ENCODE peak calls at places on chromosomes 12 and 14, in eight cellular contexts. D, P, A, E, H, U, M and N are unnamed samples.

GRCh38 chr14:65228436-65228835 is 126.1 kb upstream of the MAX start:
- DNase-seq in D (no peak), P (no peak), A (no peak), E (no peak), H (no peak), U (no peak), M (no peak), N (no peak)

GRCh38 chr12:3042394-3042793 is 34.8 kb upstream of the TSPAN9 start:
- DNase-seq in D (no peak), P (peak), A (no peak), E (no peak), H (peak), U (no peak), M (peak), N (no peak)

GRCh38 chr12:85369365-85370154 is 89.5 kb downstream of the ALX1 start:
- DNase-seq in D (no peak), P (no peak), A (peak), E (no peak), H (no peak), U (no peak), M (no peak), N (no peak)

GRCh38 chr12:10101648-10102220 is 2.9 kb upstream of the CLEC1A start:
- DNase-seq in D (no peak), P (no peak), A (no peak), E (no peak), H (no peak), U (no peak), M (no peak), N (no peak)

GRCh38 chr12:110901401-110901800 is 19.0 kb downstream of the MYL2 start:
- DNase-seq in D (no peak), P (no peak), A (no peak), E (no peak), H (no peak), U (no peak), M (no peak), N (no peak)

GRCh38 chr14:89681086-89682018 is 264.3 kb upstream of the FOXN3 start:
- DNase-seq in D (no peak), P (no peak), A (no peak), E (no peak), H (no peak), U (no peak), M (no peak), N (no peak)

GRCh38 chr14:54848910-54849309 is 53.7 kb downstream of the GCH1 start:
- DNase-seq in D (no peak), P (no peak), A (no peak), E (no peak), H (no peak), U (no peak), M (no peak), N (no peak)

GRCh38 chr12:9064201-9064814 is 51.4 kb downstream of the A2M start:
- DNase-seq in D (peak), P (peak), A (peak), E (peak), H (peak), U (no peak), M (no peak), N (no peak)

GRCh38 chr12:131421506-131422184 is 289.2 kb upstream of the SFSWAP start:
- DNase-seq in D (no peak), P (no peak), A (no peak), E (no peak), H (no peak), U (no peak), M (no peak), N (no peak)

GRCh38 chr14:65312859-65313258 is 99.7 kb upstream of the FUT8 start:
- DNase-seq in D (no peak), P (no peak), A (no peak), E (no peak), H (peak), U (no peak), M (no peak), N (no peak)

GRCh38 chr12:10873374-10873773 is 10.7 kb downstream of the PRH1 start:
- DNase-seq in D (no peak), P (no peak), A (peak), E (no peak), H (no peak), U (no peak), M (no peak), N (no peak)

GRCh38 chr12:130137141-130138018 is 24.9 kb upstream of the FZD10 start:
- DNase-seq in D (no peak), P (peak), A (no peak), E (no peak), H (peak), U (no peak), M (no peak), N (no peak)

GRCh38 chr12:116370886-116371580 is 93.5 kb upstream of the MED13L start:
- DNase-seq in D (no peak), P (no peak), A (peak), E (no peak), H (no peak), U (no peak), M (no peak), N (no peak)

GRCh38 chr12:2739069-2739468 is 55.7 kb upstream of the FKBP4 start:
- DNase-seq in D (no peak), P (no peak), A (no peak), E (no peak), H (no peak), U (no peak), M (no peak), N (no peak)

GRCh38 chr14:88993946-88994345 is 169.5 kb downstream of the TTC8 start:
- DNase-seq in D (no peak), P (no peak), A (peak), E (no peak), H (no peak), U (no peak), M (no peak), N (no peak)

GRCh38 chr12:132506730-132507538 is 17.0 kb downstream of the FBRSL1 start:
- DNase-seq in D (peak), P (peak), A (peak), E (no peak), H (no peak), U (peak), M (no peak), N (peak)

GRCh38 chr12:13570005-13570694 is 373.6 kb downstream of the EMP1 start:
- DNase-seq in D (no peak), P (no peak), A (peak), E (no peak), H (no peak), U (no peak), M (no peak), N (no peak)

GRCh38 chr12:11716794-11717532 is 67.5 kb downstream of the ETV6 start:
- DNase-seq in D (no peak), P (no peak), A (no peak), E (no peak), H (no peak), U (no peak), M (no peak), N (no peak)

GRCh38 chr12:112188130-112188830 is 62.9 kb downstream of the TRAFD1 start:
- DNase-seq in D (no peak), P (no peak), A (no peak), E (no peak), H (no peak), U (no peak), M (no peak), N (no peak)

GRCh38 chr14:96629082-96629481 is 126.9 kb downstream of the PAPOLA start:
- DNase-seq in D (no peak), P (no peak), A (no peak), E (peak), H (no peak), U (no peak), M (no peak), N (no peak)

GRCh38 chr12:57048423-57048822 is 1.5 kb downstream of the MYO1A start:
- DNase-seq in D (no peak), P (no peak), A (no peak), E (no peak), H (no peak), U (no peak), M (no peak), N (no peak)

GRCh38 chr12:59283012-59283411 is 312.8 kb upstream of the SLC16A7 start:
- DNase-seq in D (no peak), P (no peak), A (peak), E (no peak), H (peak), U (no peak), M (no peak), N (no peak)

GRCh38 chr12:1488908-1489381 is 105.4 kb downstream of the FBXL14 start:
- DNase-seq in D (no peak), P (no peak), A (peak), E (no peak), H (no peak), U (no peak), M (no peak), N (no peak)

GRCh38 chr12:14278294-14278953 is 87.1 kb upstream of the ATF7IP start:
- DNase-seq in D (no peak), P (no peak), A (no peak), E (no peak), H (no peak), U (no peak), M (no peak), N (no peak)

GRCh38 chr14:92704036-92704804 is 44.2 kb downstream of the LGMN start:
- DNase-seq in D (no peak), P (peak), A (no peak), E (no peak), H (no peak), U (no peak), M (no peak), N (no peak)

GRCh38 chr12:27644446-27644845 is 51.8 kb upstream of the REP15 start:
- DNase-seq in D (no peak), P (no peak), A (peak), E (no peak), H (no peak), U (no peak), M (no peak), N (peak)

GRCh38 chr12:56581418-56582145 is 48.5 kb downstream of the BAZ2A start:
- DNase-seq in D (no peak), P (no peak), A (peak), E (no peak), H (no peak), U (no peak), M (no peak), N (no peak)

GRCh38 chr14:96038920-96039632 is at the start of gene C14orf132:
- DNase-seq in D (peak), P (peak), A (peak), E (peak), H (peak), U (no peak), M (no peak), N (no peak)

GRCh38 chr14:22653012-22653621 is 9.0 kb upstream of the OR6J1 start:
- DNase-seq in D (peak), P (peak), A (peak), E (peak), H (peak), U (peak), M (no peak), N (peak)

GRCh38 chr14:104317975-104318557 is 179.7 kb downstream of the KIF26A start:
- DNase-seq in D (no peak), P (no peak), A (no peak), E (peak), H (no peak), U (no peak), M (no peak), N (no peak)

GRCh38 chr14:73463411-73463810 is 5.1 kb upstream of the NUMB start:
- DNase-seq in D (no peak), P (peak), A (peak), E (no peak), H (no peak), U (peak), M (no peak), N (peak)

GRCh38 chr12:110466791-110467190 is 1.3 kb downstream of the GPN3 start:
- DNase-seq in D (no peak), P (no peak), A (no peak), E (no peak), H (no peak), U (no peak), M (no peak), N (no peak)

GRCh38 chr14:98953544-98954346 is 318.3 kb downstream of the BCL11B start:
- DNase-seq in D (no peak), P (peak), A (no peak), E (no peak), H (no peak), U (no peak), M (peak), N (peak)

GRCh38 chr14:55850803-55851202 is 267.4 kb upstream of the PELI2 start:
- DNase-seq in D (no peak), P (no peak), A (peak), E (no peak), H (no peak), U (no peak), M (no peak), N (peak)

GRCh38 chr14:62655161-62655560 is 390.1 kb downstream of the KCNH5 start:
- DNase-seq in D (no peak), P (no peak), A (no peak), E (no peak), H (no peak), U (peak), M (no peak), N (no peak)

GRCh38 chr14:51290132-51290531 is 50.1 kb downstream of the TMX1 start:
- DNase-seq in D (no peak), P (no peak), A (no peak), E (no peak), H (no peak), U (no peak), M (no peak), N (no peak)

GRCh38 chr12:89968151-89968699 is 259.6 kb upstream of the ATP2B1 start:
- DNase-seq in D (no peak), P (no peak), A (no peak), E (no peak), H (no peak), U (no peak), M (no peak), N (no peak)

GRCh38 chr14:91038439-91038838 is 22.0 kb downstream of the RPS6KA5 start:
- DNase-seq in D (no peak), P (no peak), A (no peak), E (no peak), H (no peak), U (no peak), M (no peak), N (no peak)

GRCh38 chr14:51658441-51659173 is 6.9 kb downstream of the FRMD6 start:
- DNase-seq in D (no peak), P (no peak), A (no peak), E (no peak), H (no peak), U (no peak), M (no peak), N (no peak)

GRCh38 chr14:68781161-68782021 is 11.5 kb downstream of the ZFP36L1 start:
- DNase-seq in D (no peak), P (peak), A (no peak), E (peak), H (no peak), U (no peak), M (no peak), N (no peak)

DNA sequence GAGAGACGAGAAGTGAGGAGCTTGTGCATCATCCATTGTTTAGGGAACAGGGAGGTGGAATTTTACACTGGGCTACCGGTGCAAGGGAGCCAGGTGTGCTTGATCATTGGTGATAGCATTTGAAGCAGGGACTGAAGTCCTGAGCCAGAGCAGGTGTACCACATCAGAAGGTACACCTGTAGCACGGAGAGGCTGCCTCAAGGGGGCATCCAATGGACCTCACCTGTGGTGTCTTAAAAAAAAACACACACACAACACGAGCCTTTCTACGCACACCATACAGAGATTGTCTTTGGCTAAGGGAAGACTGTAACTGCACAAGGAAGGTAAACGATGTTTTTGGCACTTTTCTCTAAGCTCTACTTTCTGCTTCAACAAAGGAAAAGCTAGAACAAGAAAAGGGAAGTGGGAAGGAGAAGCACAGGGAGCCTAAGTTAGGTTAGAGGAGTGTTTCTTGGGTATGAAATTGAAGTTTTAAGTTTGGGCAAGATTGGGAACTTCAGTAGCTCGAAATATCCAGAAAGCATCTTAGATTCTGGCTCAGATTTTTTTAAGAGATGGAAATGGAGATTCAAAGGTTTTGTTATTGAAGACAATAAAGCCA is 334.3 kb upstream of the FBXO33 start:
- DNase-seq in D (no peak), P (no peak), A (no peak), E (no peak), H (peak), U (no peak), M (no peak), N (no peak)
- TF ChIP-seq CTCF in D (no peak), P (no peak), A (no peak), E (no peak), H (no peak), U (no peak), M (no peak), N (no peak)

GRCh38 chr14:101087614-101088394 is 184.3 kb upstream of the RTL1 start:
- DNase-seq in D (no peak), P (no peak), A (peak), E (no peak), H (peak), U (no peak), M (no peak), N (no peak)

GRCh38 chr14:101088714-101089113 is 185.2 kb upstream of the RTL1 start:
- DNase-seq in D (no peak), P (no peak), A (no peak), E (no peak), H (no peak), U (no peak), M (no peak), N (no peak)

GRCh38 chr14:101088395-101088667 is 184.8 kb upstream of the RTL1 start:
- DNase-seq in D (no peak), P (no peak), A (no peak), E (no peak), H (no peak), U (no peak), M (no peak), N (no peak)

GRCh38 chr14:101084436-101084826 is 180.9 kb upstream of the RTL1 start:
- DNase-seq in D (no peak), P (no peak), A (no peak), E (no peak), H (no peak), U (no peak), M (no peak), N (no peak)

GRCh38 chr14:101086926-101087325 is 183.4 kb upstream of the RTL1 start:
- DNase-seq in D (no peak), P (no peak), A (no peak), E (no peak), H (no peak), U (no peak), M (no peak), N (no peak)
- TF ChIP-seq CTCF in D (no peak), P (no peak), A (no peak), E (no peak), H (no peak), U (no peak), M (no peak), N (no peak)

GRCh38 chr14:70059545-70059944 is 129.2 kb downstream of the SLC8A3 start:
- DNase-seq in D (no peak), P (no peak), A (no peak), E (no peak), H (no peak), U (no peak), M (no peak), N (no peak)
- TF ChIP-seq CTCF in D (no peak), P (no peak), A (no peak), E (no peak), H (no peak), U (no peak), M (no peak), N (no peak)

DNA sequence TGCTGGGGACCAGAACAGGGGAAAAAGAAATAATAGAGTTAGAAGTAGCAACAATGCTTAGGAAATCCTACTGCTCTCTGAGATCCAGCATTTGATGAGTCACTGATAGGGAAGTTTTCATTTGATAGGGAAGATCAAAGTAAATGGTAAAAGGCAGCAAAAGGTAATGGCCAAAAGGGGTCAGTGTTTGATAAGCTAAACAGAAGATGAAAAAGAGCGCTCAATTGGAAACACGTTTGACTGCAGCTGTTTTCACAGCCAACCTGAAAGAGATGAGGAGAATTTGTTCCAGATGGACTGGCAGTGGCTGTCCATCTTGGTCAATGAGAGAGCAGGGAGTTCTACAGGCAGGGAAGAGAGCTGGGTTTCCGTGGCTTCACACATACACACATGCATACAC is 264.2 kb downstream of the TMEM132C start:
- DNase-seq in D (no peak), P (no peak), A (no peak), E (no peak), H (no peak), U (no peak), M (no peak), N (no peak)
- TF ChIP-seq CTCF in D (peak), P (no peak), A (no peak), E (no peak), H (no peak), U (no peak), M (no peak), N (no peak)

GRCh38 chr12:54279632-54280400 is at the start of gene CBX5:
- DNase-seq in D (peak), P (peak), A (peak), E (peak), H (peak), U (peak), M (peak), N (peak)

GRCh38 chr12:54282949-54283593 is 2.5 kb downstream of the HNRNPA1 start:
- DNase-seq in D (no peak), P (no peak), A (no peak), E (no peak), H (no peak), U (no peak), M (no peak), N (no peak)

GRCh38 chr12:54279227-54279631 is 693 bp downstream of the CBX5 start:
- DNase-seq in D (no peak), P (no peak), A (no peak), E (no peak), H (no peak), U (no peak), M (no peak), N (no peak)

GRCh38 chr12:54277823-54278276 is 2.1 kb downstream of the CBX5 start:
- DNase-seq in D (no peak), P (no peak), A (peak), E (no peak), H (no peak), U (no peak), M (no peak), N (no peak)

GRCh38 chr12:54280401-54281260 is at the start of gene HNRNPA1:
- DNase-seq in D (peak), P (peak), A (peak), E (peak), H (peak), U (peak), M (peak), N (peak)
- TF ChIP-seq CTCF in D (no peak), P (no peak), A (no peak), E (no peak), H (no peak), U (no peak), M (no peak), N (no peak)

GRCh38 chr12:67459173-67459572 is 189.4 kb upstream of the DYRK2 start:
- DNase-seq in D (no peak), P (peak), A (no peak), E (no peak), H (no peak), U (no peak), M (no peak), N (no peak)

GRCh38 chr12:67459578-67459977 is 189.0 kb upstream of the DYRK2 start:
- DNase-seq in D (no peak), P (no peak), A (no peak), E (no peak), H (no peak), U (no peak), M (no peak), N (no peak)

GRCh38 chr12:67457136-67457535 is 188.0 kb downstream of the CAND1 start:
- DNase-seq in D (no peak), P (no peak), A (no peak), E (no peak), H (no peak), U (no peak), M (no peak), N (no peak)

GRCh38 chr12:67456281-67456918 is 187.2 kb downstream of the CAND1 start:
- DNase-seq in D (no peak), P (no peak), A (peak), E (no peak), H (no peak), U (peak), M (no peak), N (peak)

GRCh38 chr12:67457799-67458680 is 188.9 kb downstream of the CAND1 start:
- DNase-seq in D (no peak), P (no peak), A (peak), E (no peak), H (no peak), U (no peak), M (no peak), N (no peak)
- TF ChIP-seq CTCF in D (peak), P (peak), A (peak), E (peak), H (no peak), U (peak), M (no peak), N (peak)